ENCODE peak calls at places on chromosomes 12 and 14, in six cellular contexts. M is GM23248, Z is HCT116, K is breast epithelium, D is SJSA1, E is SK-N-SH. W is an unnamed sample. For H3K4me1, the result is how much of the 10 kb centered on the place peaks cover.

GRCh38 chr14:92560106-92560865 is 46.7 kb downstream of the RIN3 start:
- DNase-seq in M (no peak), Z (no peak), K (no peak), D (no peak), E (no peak), W (no peak)

GRCh38 chr12:71107976-71108749 is 49.6 kb downstream of the TSPAN8 start:
- DNase-seq in M (no peak), Z (no peak), K (no peak), D (no peak), E (no peak), W (no peak)

GRCh38 chr12:128572311-128572810 is 251.4 kb downstream of the SLC15A4 start:
- DNase-seq in M (no peak), Z (no peak), K (no peak), D (no peak), E (no peak), W (no peak)

GRCh38 chr12:69620921-69621320 is 10.2 kb upstream of the LRRC10 start:
- DNase-seq in M (no peak), Z (no peak), K (no peak), D (no peak), E (no peak), W (no peak)

GRCh38 chr14:103296007-103296406 is 38.0 kb upstream of the EIF5 start:
- DNase-seq in M (peak), Z (no peak), K (no peak), D (peak), E (no peak), W (no peak)

GRCh38 chr14:55816225-55816624 is 236.2 kb downstream of the KTN1 start:
- DNase-seq in M (no peak), Z (no peak), K (no peak), D (no peak), E (no peak), W (no peak)

GRCh38 chr12:42119085-42119633 is 25.5 kb downstream of the GXYLT1 start:
- DNase-seq in M (peak), Z (no peak), K (no peak), D (peak), E (no peak), W (no peak)

GRCh38 chr14:89000007-89000942 is 175.8 kb downstream of the TTC8 start:
- DNase-seq in M (peak), Z (peak), K (no peak), D (peak), E (no peak), W (no peak)

GRCh38 chr14:72613196-72613974 is 280.5 kb downstream of the DPF3 start:
- DNase-seq in M (peak), Z (no peak), K (no peak), D (no peak), E (peak), W (no peak)

GRCh38 chr12:76318773-76319594 is 29.2 kb downstream of the BBS10 start:
- DNase-seq in M (peak), Z (no peak), K (no peak), D (no peak), E (no peak), W (no peak)

GRCh38 chr14:85420707-85421106 is 109.2 kb upstream of the FLRT2 start:
- DNase-seq in M (no peak), Z (no peak), K (no peak), D (no peak), E (no peak), W (no peak)

GRCh38 chr12:132429932-132430643 is 59.9 kb upstream of the FBRSL1 start:
- DNase-seq in M (peak), Z (peak), K (no peak), D (no peak), E (no peak), W (no peak)

GRCh38 chr14:26199096-26199495 is 398.7 kb downstream of the NOVA1 start:
- DNase-seq in M (no peak), Z (no peak), K (no peak), D (no peak), E (no peak), W (no peak)

GRCh38 chr14:71803539-71804260 is 128.5 kb upstream of the RGS6 start:
- DNase-seq in M (peak), Z (peak), K (no peak), D (peak), E (no peak), W (no peak)

GRCh38 chr14:99273025-99273723 is 1.2 kb upstream of the BCL11B start:
- DNase-seq in M (peak), Z (no peak), K (no peak), D (no peak), E (peak), W (no peak)

GRCh38 chr14:50321009-50321660 is 9.0 kb downstream of the DMAC2L start:
- DNase-seq in M (peak), Z (peak), K (peak), D (peak), E (peak), W (no peak)

GRCh38 chr14:45679852-45680251 is 426.9 kb upstream of the MIS18BP1 start:
- DNase-seq in M (peak), Z (peak), K (no peak), D (peak), E (no peak), W (no peak)

GRCh38 chr12:57268264-57268663 is 17.3 kb upstream of the STAC3 start:
- DNase-seq in M (peak), Z (no peak), K (no peak), D (no peak), E (no peak), W (no peak)

DNA sequence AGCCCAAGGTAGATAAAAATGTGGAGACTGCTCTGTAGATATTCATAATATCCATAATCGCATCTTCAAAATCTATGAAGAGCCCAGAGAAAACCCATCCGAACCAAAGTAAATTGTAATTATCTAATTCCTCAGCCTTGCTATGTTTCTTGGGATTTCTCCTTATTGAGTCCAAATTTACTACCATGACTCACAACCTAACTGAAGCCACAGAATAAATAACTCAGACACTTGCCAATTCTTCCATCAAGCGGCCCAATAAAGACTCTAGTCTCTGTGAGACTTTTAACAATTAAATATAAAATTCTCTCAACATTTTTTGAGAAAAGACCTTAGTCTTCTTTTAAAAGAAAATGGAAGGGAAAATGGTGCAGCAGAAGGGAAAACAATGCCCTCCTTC is 409.8 kb downstream of the DAD1 start:
- DNase-seq in M (no peak), Z (no peak), K (no peak), D (no peak), E (no peak), W (no peak)
- H3K4me1 ChIP-seq in M (under half), Z (under half), K (under half), D (under half), E (under half), W (under half)

GRCh38 chr12:29662737-29663323 is 120.9 kb downstream of the TMTC1 start:
- DNase-seq in M (no peak), Z (no peak), K (no peak), D (no peak), E (no peak), W (no peak)
- H3K4me3 ChIP-seq in M (no peak), Z (no peak), K (no peak), D (no peak), E (no peak), W (no peak)

DNA sequence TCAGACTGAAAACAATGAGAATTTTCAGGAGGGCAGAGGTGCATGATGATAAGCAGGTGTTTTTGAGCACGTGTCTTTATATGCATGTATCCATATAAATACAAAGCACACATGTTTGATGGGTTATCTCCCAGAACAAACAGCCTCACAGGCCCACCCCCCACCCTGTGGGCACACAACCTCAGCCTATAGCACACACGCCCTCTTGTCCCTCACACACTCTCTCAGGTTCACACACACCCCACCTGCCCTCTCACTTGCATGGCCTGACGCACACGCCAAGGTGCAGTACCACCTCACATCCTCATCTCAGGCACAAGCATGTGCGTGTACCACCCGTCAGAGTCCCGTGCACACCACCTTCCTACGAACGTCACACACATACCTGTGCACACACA is 8.5 kb upstream of the KRT8 start:
- DNase-seq in M (no peak), Z (no peak), K (no peak), D (no peak), E (no peak), W (no peak)
- H3K4me1 ChIP-seq in M (under half), Z (under half), K (under half), D (under half), E (under half), W (under half)

DNA sequence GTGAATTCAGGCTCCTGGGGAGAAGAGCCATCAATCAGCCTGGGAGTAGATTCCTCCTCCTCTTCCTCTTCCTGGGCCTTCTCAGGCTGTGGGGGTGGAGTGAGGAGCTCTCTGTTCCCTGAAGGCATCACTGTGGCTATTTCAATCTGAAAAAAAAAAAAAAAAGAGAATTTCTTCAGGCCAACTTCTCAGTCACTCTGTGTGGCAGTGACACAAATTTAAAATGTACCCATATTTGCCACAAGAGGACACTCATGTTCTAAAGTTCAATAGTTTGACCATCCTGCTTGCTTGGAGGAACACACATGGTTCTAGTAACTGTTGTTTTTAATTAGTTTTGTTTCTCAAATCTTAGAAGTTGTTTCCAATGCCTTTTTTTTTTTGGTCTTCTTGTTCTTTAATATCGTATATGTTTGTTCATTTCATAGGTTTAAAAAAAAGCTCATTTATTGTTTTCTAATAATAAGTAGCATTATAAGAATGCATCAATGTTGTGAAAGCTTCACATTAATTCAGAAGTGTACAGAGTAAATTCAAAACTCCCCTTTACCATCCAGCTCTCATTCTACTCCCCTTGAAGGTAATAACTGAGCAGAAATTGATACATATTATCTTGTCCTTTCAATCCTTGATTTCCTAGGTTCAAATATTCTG is 23.3 kb upstream of the CCER1 start:
- DNase-seq in M (peak), Z (peak), K (no peak), D (peak), E (peak), W (no peak)
- H3K4me3 ChIP-seq in M (no peak), Z (no peak), K (no peak), D (no peak), E (no peak), W (no peak)

GRCh38 chr12:27615331-27615891 is 80.8 kb upstream of the REP15 start:
- DNase-seq in M (peak), Z (peak), K (no peak), D (peak), E (no peak), W (no peak)

GRCh38 chr12:27616356-27617150 is 79.7 kb upstream of the REP15 start:
- DNase-seq in M (peak), Z (no peak), K (no peak), D (peak), E (no peak), W (no peak)

GRCh38 chr12:27619308-27619707 is 76.9 kb upstream of the REP15 start:
- DNase-seq in M (peak), Z (peak), K (no peak), D (peak), E (no peak), W (no peak)

GRCh38 chr12:27620121-27620520 is 76.1 kb upstream of the REP15 start:
- DNase-seq in M (no peak), Z (no peak), K (no peak), D (no peak), E (no peak), W (no peak)

DNA sequence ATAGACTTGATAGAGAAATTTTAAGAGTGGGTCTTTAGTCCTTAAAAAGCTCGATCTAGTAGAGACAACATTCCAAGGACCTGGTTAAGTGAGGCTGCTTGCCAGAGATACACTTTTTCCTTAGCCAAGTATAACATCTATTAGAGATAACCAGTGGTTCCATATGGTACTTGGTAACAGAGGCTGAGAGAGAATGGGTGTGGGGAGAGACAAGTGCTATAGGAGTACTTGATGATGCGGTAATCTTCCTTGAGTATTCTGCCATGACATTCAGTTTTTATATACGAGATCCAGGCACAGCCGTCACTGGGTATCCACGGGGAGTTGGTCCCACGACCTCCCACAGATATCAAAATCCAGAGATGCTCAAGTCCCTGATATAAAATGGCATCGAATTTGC is 77.4 kb upstream of the REP15 start:
- DNase-seq in M (no peak), Z (no peak), K (no peak), D (no peak), E (no peak), W (no peak)
- H3K4me1 ChIP-seq in M (half or more), Z (half or more), K (under half), D (half or more), E (under half), W (under half)

DNA sequence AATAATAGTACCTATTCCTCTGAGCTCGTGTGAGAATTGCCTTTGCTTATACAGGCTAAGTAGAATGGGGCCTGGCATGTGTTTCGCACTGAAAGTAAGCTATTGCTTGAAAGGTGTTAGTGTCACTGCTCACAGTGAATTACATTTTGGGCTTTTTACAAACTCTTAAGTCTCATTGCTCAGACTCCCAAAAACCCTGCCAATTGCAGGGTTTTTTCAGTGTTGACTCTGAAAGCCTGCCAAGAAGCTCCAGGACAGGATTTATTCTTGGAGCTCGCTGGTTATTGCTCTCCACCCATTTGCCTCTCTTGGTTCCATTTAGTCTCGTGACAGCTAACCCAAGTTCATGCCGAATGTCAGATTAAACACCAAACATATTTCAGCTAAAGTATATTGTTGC is 39.8 kb downstream of the NOPCHAP1 start:
- DNase-seq in M (peak), Z (no peak), K (peak), D (no peak), E (no peak), W (no peak)
- H3K4me3 ChIP-seq in M (no peak), Z (no peak), K (no peak), D (no peak), E (no peak), W (no peak)

DNA sequence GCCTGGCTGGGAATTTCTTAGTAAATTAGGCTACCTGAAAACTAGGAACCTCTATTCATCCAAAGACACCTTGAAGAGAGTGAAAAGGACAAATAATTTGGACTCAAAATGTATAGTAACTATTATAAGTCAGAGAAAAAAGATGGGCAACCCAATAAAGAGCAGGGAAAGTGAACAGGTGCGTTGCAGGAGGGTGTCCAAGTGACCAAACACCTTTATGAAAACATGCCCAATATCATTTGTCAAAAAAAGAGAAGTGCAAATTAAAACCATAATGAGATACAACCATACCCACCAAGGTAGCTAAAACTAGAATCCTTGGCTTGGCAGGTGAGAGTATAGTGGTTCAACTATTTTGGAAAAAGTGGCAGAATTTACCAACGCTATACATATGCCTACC is 24.9 kb upstream of the PLD4 start:
- DNase-seq in M (no peak), Z (no peak), K (no peak), D (no peak), E (no peak), W (no peak)
- H3K4me1 ChIP-seq in M (under half), Z (under half), K (under half), D (under half), E (under half), W (under half)

GRCh38 chr14:34020014-34020413 is 69.1 kb upstream of the EGLN3 start:
- DNase-seq in M (no peak), Z (no peak), K (no peak), D (no peak), E (no peak), W (no peak)

GRCh38 chr14:34014936-34015335 is 64.1 kb upstream of the EGLN3 start:
- DNase-seq in M (no peak), Z (no peak), K (no peak), D (no peak), E (no peak), W (no peak)

GRCh38 chr14:34018564-34019244 is 67.8 kb upstream of the EGLN3 start:
- DNase-seq in M (peak), Z (no peak), K (no peak), D (no peak), E (no peak), W (no peak)

GRCh38 chr14:34021096-34021495 is 70.2 kb upstream of the EGLN3 start:
- DNase-seq in M (no peak), Z (no peak), K (no peak), D (no peak), E (no peak), W (no peak)

DNA sequence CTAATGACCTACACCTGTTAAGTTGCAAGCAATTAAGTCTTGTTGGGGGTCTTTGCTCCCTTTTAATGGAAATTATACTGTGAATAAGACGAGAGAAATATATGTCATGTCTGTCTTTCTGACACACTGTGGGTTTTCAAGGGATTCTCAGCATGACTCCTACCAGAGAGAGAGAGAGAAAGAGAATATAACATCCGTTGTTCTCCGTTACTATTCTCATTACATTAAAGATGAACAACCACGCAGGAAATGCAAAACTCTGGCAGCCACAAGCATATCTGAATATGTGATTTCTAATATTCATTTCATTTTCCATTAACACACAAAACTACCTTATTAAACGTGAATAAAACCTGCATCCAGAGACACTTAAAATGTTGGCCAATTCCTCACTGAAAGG is 67.3 kb upstream of the EGLN3 start:
- DNase-seq in M (no peak), Z (no peak), K (no peak), D (no peak), E (no peak), W (no peak)
- H3K4me3 ChIP-seq in M (peak), Z (no peak), K (peak), D (no peak), E (no peak), W (no peak)

DNA sequence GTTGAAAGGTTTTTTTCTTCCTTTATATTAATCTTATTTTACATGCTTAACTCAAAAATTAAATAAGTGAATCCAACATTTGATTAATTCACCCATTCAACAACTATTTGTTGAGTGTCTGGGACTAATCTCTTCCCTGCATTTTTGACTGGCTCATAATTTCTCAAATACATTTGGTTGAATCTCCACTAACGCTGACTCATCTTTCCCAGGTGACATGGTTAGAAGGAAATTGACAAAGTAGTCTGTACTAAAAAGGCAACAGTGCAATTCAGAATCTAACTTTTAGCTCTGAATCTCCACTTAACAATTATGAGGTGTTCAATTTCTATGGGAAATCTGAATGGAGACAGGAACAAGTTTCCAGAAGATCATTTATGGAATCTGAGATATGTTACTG is 88.9 kb downstream of the LIN7A start:
- DNase-seq in M (no peak), Z (no peak), K (no peak), D (no peak), E (no peak), W (no peak)
- H3K4me1 ChIP-seq in M (under half), Z (under half), K (under half), D (under half), E (under half), W (under half)